ENCODE peak calls at places on chromosomes 12 and 14, in eight cellular contexts. One of them, this sample, is unnamed.

GRCh38 chr14:90177537-90178189 is 78.7 kb upstream of the PSMC1 start:
- DNase-seq in stimulated activated CD4-positive, alpha-beta T cell treated with anti-CD3 and anti-CD28 coated beads, TNF-alpha, amount 100 ng/mL, for 1 hour: no peak
- DNase-seq in LNCaP clone FGC: peak
- DNase-seq in CD4-positive, CD25-positive, alpha-beta regulatory T cell: no peak
- DNase-seq in NCI-H2171 treated with DMSO at 0.1 percent for 48 hours: no peak
- DNase-seq in right atrium auricular region: no peak
- DNase-seq in HS-5: peak
- DNase-seq in cardiac septum: no peak
- DNase-seq in this sample: no peak

GRCh38 chr14:94026886-94027469 is 838 bp downstream of the OTUB2 start:
- DNase-seq in cardiac septum: no peak
- DNase-seq in LNCaP clone FGC: no peak
- DNase-seq in right atrium auricular region: no peak
- DNase-seq in CD4-positive, CD25-positive, alpha-beta regulatory T cell: no peak
- DNase-seq in HS-5: no peak
- DNase-seq in NCI-H2171 treated with DMSO at 0.1 percent for 48 hours: no peak
- DNase-seq in stimulated activated CD4-positive, alpha-beta T cell treated with anti-CD3 and anti-CD28 coated beads, TNF-alpha, amount 100 ng/mL, for 1 hour: no peak
- DNase-seq in this sample: no peak

GRCh38 chr14:68793734-68794129 is 865 bp upstream of the ZFP36L1 start:
- DNase-seq in CD4-positive, CD25-positive, alpha-beta regulatory T cell: no peak
- DNase-seq in LNCaP clone FGC: no peak
- DNase-seq in cardiac septum: no peak
- DNase-seq in HS-5: no peak
- DNase-seq in right atrium auricular region: no peak
- DNase-seq in stimulated activated CD4-positive, alpha-beta T cell treated with anti-CD3 and anti-CD28 coated beads, TNF-alpha, amount 100 ng/mL, for 1 hour: no peak
- DNase-seq in NCI-H2171 treated with DMSO at 0.1 percent for 48 hours: no peak
- DNase-seq in this sample: no peak

GRCh38 chr12:90712671-90713070 is 242.3 kb downstream of the CCER1 start:
- DNase-seq in CD4-positive, CD25-positive, alpha-beta regulatory T cell: no peak
- DNase-seq in right atrium auricular region: no peak
- DNase-seq in NCI-H2171 treated with DMSO at 0.1 percent for 48 hours: no peak
- DNase-seq in LNCaP clone FGC: no peak
- DNase-seq in HS-5: no peak
- DNase-seq in stimulated activated CD4-positive, alpha-beta T cell treated with anti-CD3 and anti-CD28 coated beads, TNF-alpha, amount 100 ng/mL, for 1 hour: no peak
- DNase-seq in cardiac septum: no peak
- DNase-seq in this sample: no peak

GRCh38 chr12:109393437-109394345 is 46.0 kb downstream of the MYO1H start:
- DNase-seq in CD4-positive, CD25-positive, alpha-beta regulatory T cell: peak
- DNase-seq in right atrium auricular region: no peak
- DNase-seq in LNCaP clone FGC: peak
- DNase-seq in NCI-H2171 treated with DMSO at 0.1 percent for 48 hours: peak
- DNase-seq in HS-5: peak
- DNase-seq in cardiac septum: no peak
- DNase-seq in stimulated activated CD4-positive, alpha-beta T cell treated with anti-CD3 and anti-CD28 coated beads, TNF-alpha, amount 100 ng/mL, for 1 hour: no peak
- DNase-seq in this sample: peak

GRCh38 chr12:108846320-108846719 is 11.1 kb downstream of the SSH1 start:
- DNase-seq in right atrium auricular region: no peak
- DNase-seq in NCI-H2171 treated with DMSO at 0.1 percent for 48 hours: peak
- DNase-seq in cardiac septum: no peak
- DNase-seq in LNCaP clone FGC: no peak
- DNase-seq in HS-5: no peak
- DNase-seq in CD4-positive, CD25-positive, alpha-beta regulatory T cell: no peak
- DNase-seq in stimulated activated CD4-positive, alpha-beta T cell treated with anti-CD3 and anti-CD28 coated beads, TNF-alpha, amount 100 ng/mL, for 1 hour: no peak
- DNase-seq in this sample: no peak

GRCh38 chr12:84920331-84920730 is 7.7 kb upstream of the SLC6A15 start:
- DNase-seq in LNCaP clone FGC: no peak
- DNase-seq in stimulated activated CD4-positive, alpha-beta T cell treated with anti-CD3 and anti-CD28 coated beads, TNF-alpha, amount 100 ng/mL, for 1 hour: no peak
- DNase-seq in NCI-H2171 treated with DMSO at 0.1 percent for 48 hours: no peak
- DNase-seq in cardiac septum: no peak
- DNase-seq in CD4-positive, CD25-positive, alpha-beta regulatory T cell: no peak
- DNase-seq in HS-5: no peak
- DNase-seq in right atrium auricular region: no peak
- DNase-seq in this sample: no peak

GRCh38 chr12:65720136-65720535 is 104.1 kb upstream of the HMGA2 start:
- DNase-seq in cardiac septum: no peak
- DNase-seq in LNCaP clone FGC: no peak
- DNase-seq in CD4-positive, CD25-positive, alpha-beta regulatory T cell: no peak
- DNase-seq in NCI-H2171 treated with DMSO at 0.1 percent for 48 hours: no peak
- DNase-seq in HS-5: no peak
- DNase-seq in stimulated activated CD4-positive, alpha-beta T cell treated with anti-CD3 and anti-CD28 coated beads, TNF-alpha, amount 100 ng/mL, for 1 hour: no peak
- DNase-seq in right atrium auricular region: no peak
- DNase-seq in this sample: peak

GRCh38 chr14:65224799-65225198 is 122.5 kb upstream of the MAX start:
- DNase-seq in CD4-positive, CD25-positive, alpha-beta regulatory T cell: no peak
- DNase-seq in stimulated activated CD4-positive, alpha-beta T cell treated with anti-CD3 and anti-CD28 coated beads, TNF-alpha, amount 100 ng/mL, for 1 hour: no peak
- DNase-seq in LNCaP clone FGC: peak
- DNase-seq in NCI-H2171 treated with DMSO at 0.1 percent for 48 hours: peak
- DNase-seq in right atrium auricular region: no peak
- DNase-seq in HS-5: no peak
- DNase-seq in cardiac septum: no peak
- DNase-seq in this sample: no peak

GRCh38 chr12:5872745-5873144 is 72.3 kb downstream of the ANO2 start:
- DNase-seq in LNCaP clone FGC: no peak
- DNase-seq in cardiac septum: no peak
- DNase-seq in NCI-H2171 treated with DMSO at 0.1 percent for 48 hours: peak
- DNase-seq in CD4-positive, CD25-positive, alpha-beta regulatory T cell: no peak
- DNase-seq in stimulated activated CD4-positive, alpha-beta T cell treated with anti-CD3 and anti-CD28 coated beads, TNF-alpha, amount 100 ng/mL, for 1 hour: no peak
- DNase-seq in HS-5: no peak
- DNase-seq in right atrium auricular region: no peak
- DNase-seq in this sample: no peak

GRCh38 chr12:9868951-9869306 is 225 bp downstream of the CLEC2B start:
- DNase-seq in right atrium auricular region: no peak
- DNase-seq in HS-5: no peak
- DNase-seq in cardiac septum: no peak
- DNase-seq in LNCaP clone FGC: no peak
- DNase-seq in CD4-positive, CD25-positive, alpha-beta regulatory T cell: no peak
- DNase-seq in stimulated activated CD4-positive, alpha-beta T cell treated with anti-CD3 and anti-CD28 coated beads, TNF-alpha, amount 100 ng/mL, for 1 hour: no peak
- DNase-seq in NCI-H2171 treated with DMSO at 0.1 percent for 48 hours: no peak
- DNase-seq in this sample: no peak

GRCh38 chr12:95790912-95791849 is 617 bp upstream of the NTN4 start:
- DNase-seq in HS-5: no peak
- DNase-seq in cardiac septum: no peak
- DNase-seq in NCI-H2171 treated with DMSO at 0.1 percent for 48 hours: peak
- DNase-seq in right atrium auricular region: no peak
- DNase-seq in CD4-positive, CD25-positive, alpha-beta regulatory T cell: no peak
- DNase-seq in stimulated activated CD4-positive, alpha-beta T cell treated with anti-CD3 and anti-CD28 coated beads, TNF-alpha, amount 100 ng/mL, for 1 hour: no peak
- DNase-seq in LNCaP clone FGC: no peak
- DNase-seq in this sample: no peak

GRCh38 chr12:3303410-3304136 is 187.4 kb upstream of the PRMT8 start:
- DNase-seq in right atrium auricular region: no peak
- DNase-seq in CD4-positive, CD25-positive, alpha-beta regulatory T cell: no peak
- DNase-seq in cardiac septum: no peak
- DNase-seq in NCI-H2171 treated with DMSO at 0.1 percent for 48 hours: peak
- DNase-seq in HS-5: no peak
- DNase-seq in LNCaP clone FGC: no peak
- DNase-seq in stimulated activated CD4-positive, alpha-beta T cell treated with anti-CD3 and anti-CD28 coated beads, TNF-alpha, amount 100 ng/mL, for 1 hour: no peak
- DNase-seq in this sample: no peak

GRCh38 chr14:68363401-68363800 is 429.5 kb downstream of the ZFP36L1 start:
- DNase-seq in CD4-positive, CD25-positive, alpha-beta regulatory T cell: no peak
- DNase-seq in LNCaP clone FGC: no peak
- DNase-seq in stimulated activated CD4-positive, alpha-beta T cell treated with anti-CD3 and anti-CD28 coated beads, TNF-alpha, amount 100 ng/mL, for 1 hour: no peak
- DNase-seq in right atrium auricular region: no peak
- DNase-seq in NCI-H2171 treated with DMSO at 0.1 percent for 48 hours: no peak
- DNase-seq in HS-5: no peak
- DNase-seq in cardiac septum: no peak
- DNase-seq in this sample: no peak

GRCh38 chr12:125203145-125203765 is 138.0 kb downstream of the AACS start:
- DNase-seq in HS-5: no peak
- DNase-seq in NCI-H2171 treated with DMSO at 0.1 percent for 48 hours: peak
- DNase-seq in stimulated activated CD4-positive, alpha-beta T cell treated with anti-CD3 and anti-CD28 coated beads, TNF-alpha, amount 100 ng/mL, for 1 hour: no peak
- DNase-seq in right atrium auricular region: no peak
- DNase-seq in LNCaP clone FGC: no peak
- DNase-seq in cardiac septum: no peak
- DNase-seq in CD4-positive, CD25-positive, alpha-beta regulatory T cell: no peak
- DNase-seq in this sample: no peak

GRCh38 chr14:97046991-97047390 is 249.8 kb downstream of the VRK1 start:
- DNase-seq in NCI-H2171 treated with DMSO at 0.1 percent for 48 hours: no peak
- DNase-seq in cardiac septum: no peak
- DNase-seq in right atrium auricular region: no peak
- DNase-seq in stimulated activated CD4-positive, alpha-beta T cell treated with anti-CD3 and anti-CD28 coated beads, TNF-alpha, amount 100 ng/mL, for 1 hour: no peak
- DNase-seq in LNCaP clone FGC: no peak
- DNase-seq in HS-5: no peak
- DNase-seq in CD4-positive, CD25-positive, alpha-beta regulatory T cell: no peak
- DNase-seq in this sample: no peak

GRCh38 chr14:94680498-94681288 is 68.5 kb downstream of the SERPINA3 start:
- DNase-seq in CD4-positive, CD25-positive, alpha-beta regulatory T cell: no peak
- DNase-seq in stimulated activated CD4-positive, alpha-beta T cell treated with anti-CD3 and anti-CD28 coated beads, TNF-alpha, amount 100 ng/mL, for 1 hour: no peak
- DNase-seq in LNCaP clone FGC: no peak
- DNase-seq in NCI-H2171 treated with DMSO at 0.1 percent for 48 hours: no peak
- DNase-seq in cardiac septum: peak
- DNase-seq in right atrium auricular region: no peak
- DNase-seq in HS-5: no peak
- DNase-seq in this sample: no peak

GRCh38 chr14:77478029-77478428 is 20.1 kb downstream of the AHSA1 start:
- DNase-seq in HS-5: no peak
- DNase-seq in LNCaP clone FGC: no peak
- DNase-seq in cardiac septum: no peak
- DNase-seq in stimulated activated CD4-positive, alpha-beta T cell treated with anti-CD3 and anti-CD28 coated beads, TNF-alpha, amount 100 ng/mL, for 1 hour: no peak
- DNase-seq in CD4-positive, CD25-positive, alpha-beta regulatory T cell: no peak
- DNase-seq in NCI-H2171 treated with DMSO at 0.1 percent for 48 hours: no peak
- DNase-seq in right atrium auricular region: no peak
- DNase-seq in this sample: no peak

GRCh38 chr12:94152292-94153083 is 4.1 kb downstream of the PLXNC1 start:
- DNase-seq in stimulated activated CD4-positive, alpha-beta T cell treated with anti-CD3 and anti-CD28 coated beads, TNF-alpha, amount 100 ng/mL, for 1 hour: no peak
- DNase-seq in CD4-positive, CD25-positive, alpha-beta regulatory T cell: no peak
- DNase-seq in cardiac septum: no peak
- DNase-seq in NCI-H2171 treated with DMSO at 0.1 percent for 48 hours: no peak
- DNase-seq in HS-5: no peak
- DNase-seq in right atrium auricular region: no peak
- DNase-seq in LNCaP clone FGC: peak
- DNase-seq in this sample: no peak

GRCh38 chr12:69545081-69545480 is 40.2 kb upstream of the CCT2 start:
- DNase-seq in CD4-positive, CD25-positive, alpha-beta regulatory T cell: no peak
- DNase-seq in right atrium auricular region: no peak
- DNase-seq in HS-5: no peak
- DNase-seq in stimulated activated CD4-positive, alpha-beta T cell treated with anti-CD3 and anti-CD28 coated beads, TNF-alpha, amount 100 ng/mL, for 1 hour: no peak
- DNase-seq in NCI-H2171 treated with DMSO at 0.1 percent for 48 hours: no peak
- DNase-seq in cardiac septum: no peak
- DNase-seq in LNCaP clone FGC: no peak
- DNase-seq in this sample: no peak

GRCh38 chr12:80627773-80628172 is 79.7 kb upstream of the MYF6 start:
- DNase-seq in LNCaP clone FGC: peak
- DNase-seq in cardiac septum: no peak
- DNase-seq in stimulated activated CD4-positive, alpha-beta T cell treated with anti-CD3 and anti-CD28 coated beads, TNF-alpha, amount 100 ng/mL, for 1 hour: no peak
- DNase-seq in NCI-H2171 treated with DMSO at 0.1 percent for 48 hours: no peak
- DNase-seq in HS-5: peak
- DNase-seq in right atrium auricular region: no peak
- DNase-seq in CD4-positive, CD25-positive, alpha-beta regulatory T cell: no peak
- DNase-seq in this sample: peak

GRCh38 chr14:64400829-64401459 is 12.8 kb downstream of the MTHFD1 start:
- DNase-seq in LNCaP clone FGC: no peak
- DNase-seq in cardiac septum: no peak
- DNase-seq in CD4-positive, CD25-positive, alpha-beta regulatory T cell: no peak
- DNase-seq in right atrium auricular region: no peak
- DNase-seq in NCI-H2171 treated with DMSO at 0.1 percent for 48 hours: no peak
- DNase-seq in HS-5: no peak
- DNase-seq in stimulated activated CD4-positive, alpha-beta T cell treated with anti-CD3 and anti-CD28 coated beads, TNF-alpha, amount 100 ng/mL, for 1 hour: no peak
- DNase-seq in this sample: no peak

GRCh38 chr14:33364536-33364935 is 425.9 kb downstream of the NPAS3 start:
- DNase-seq in CD4-positive, CD25-positive, alpha-beta regulatory T cell: no peak
- DNase-seq in HS-5: no peak
- DNase-seq in NCI-H2171 treated with DMSO at 0.1 percent for 48 hours: no peak
- DNase-seq in stimulated activated CD4-positive, alpha-beta T cell treated with anti-CD3 and anti-CD28 coated beads, TNF-alpha, amount 100 ng/mL, for 1 hour: no peak
- DNase-seq in LNCaP clone FGC: no peak
- DNase-seq in right atrium auricular region: no peak
- DNase-seq in cardiac septum: no peak
- DNase-seq in this sample: no peak

GRCh38 chr12:20272801-20273200 is 95.5 kb upstream of the PDE3A start:
- DNase-seq in cardiac septum: no peak
- DNase-seq in NCI-H2171 treated with DMSO at 0.1 percent for 48 hours: no peak
- DNase-seq in LNCaP clone FGC: no peak
- DNase-seq in HS-5: no peak
- DNase-seq in CD4-positive, CD25-positive, alpha-beta regulatory T cell: no peak
- DNase-seq in stimulated activated CD4-positive, alpha-beta T cell treated with anti-CD3 and anti-CD28 coated beads, TNF-alpha, amount 100 ng/mL, for 1 hour: no peak
- DNase-seq in right atrium auricular region: no peak
- DNase-seq in this sample: no peak

GRCh38 chr12:54596526-54596946 is 8.1 kb upstream of the PPP1R1A start:
- DNase-seq in NCI-H2171 treated with DMSO at 0.1 percent for 48 hours: peak
- DNase-seq in right atrium auricular region: peak
- DNase-seq in HS-5: no peak
- DNase-seq in cardiac septum: peak
- DNase-seq in LNCaP clone FGC: peak
- DNase-seq in CD4-positive, CD25-positive, alpha-beta regulatory T cell: no peak
- DNase-seq in stimulated activated CD4-positive, alpha-beta T cell treated with anti-CD3 and anti-CD28 coated beads, TNF-alpha, amount 100 ng/mL, for 1 hour: peak
- DNase-seq in this sample: no peak

GRCh38 chr12:7748774-7749296 is 1.7 kb upstream of the CLEC4C start:
- DNase-seq in NCI-H2171 treated with DMSO at 0.1 percent for 48 hours: no peak
- DNase-seq in right atrium auricular region: no peak
- DNase-seq in stimulated activated CD4-positive, alpha-beta T cell treated with anti-CD3 and anti-CD28 coated beads, TNF-alpha, amount 100 ng/mL, for 1 hour: no peak
- DNase-seq in CD4-positive, CD25-positive, alpha-beta regulatory T cell: no peak
- DNase-seq in LNCaP clone FGC: no peak
- DNase-seq in HS-5: no peak
- DNase-seq in cardiac septum: no peak
- DNase-seq in this sample: no peak

GRCh38 chr12:49198431-49199155 is 9.7 kb upstream of the TUBA1A start:
- DNase-seq in LNCaP clone FGC: no peak
- DNase-seq in right atrium auricular region: peak
- DNase-seq in NCI-H2171 treated with DMSO at 0.1 percent for 48 hours: peak
- DNase-seq in HS-5: peak
- DNase-seq in cardiac septum: no peak
- DNase-seq in CD4-positive, CD25-positive, alpha-beta regulatory T cell: no peak
- DNase-seq in stimulated activated CD4-positive, alpha-beta T cell treated with anti-CD3 and anti-CD28 coated beads, TNF-alpha, amount 100 ng/mL, for 1 hour: no peak
- DNase-seq in this sample: peak

GRCh38 chr12:51975196-51975595 is 23.7 kb downstream of the ACVR1B start:
- DNase-seq in right atrium auricular region: no peak
- DNase-seq in LNCaP clone FGC: no peak
- DNase-seq in cardiac septum: no peak
- DNase-seq in CD4-positive, CD25-positive, alpha-beta regulatory T cell: no peak
- DNase-seq in HS-5: no peak
- DNase-seq in NCI-H2171 treated with DMSO at 0.1 percent for 48 hours: peak
- DNase-seq in stimulated activated CD4-positive, alpha-beta T cell treated with anti-CD3 and anti-CD28 coated beads, TNF-alpha, amount 100 ng/mL, for 1 hour: no peak
- DNase-seq in this sample: no peak

GRCh38 chr14:93106541-93107156 is 9.1 kb downstream of the ITPK1 start:
- DNase-seq in HS-5: no peak
- DNase-seq in stimulated activated CD4-positive, alpha-beta T cell treated with anti-CD3 and anti-CD28 coated beads, TNF-alpha, amount 100 ng/mL, for 1 hour: no peak
- DNase-seq in cardiac septum: no peak
- DNase-seq in right atrium auricular region: no peak
- DNase-seq in LNCaP clone FGC: no peak
- DNase-seq in NCI-H2171 treated with DMSO at 0.1 percent for 48 hours: no peak
- DNase-seq in CD4-positive, CD25-positive, alpha-beta regulatory T cell: no peak
- DNase-seq in this sample: no peak

GRCh38 chr12:27220988-27221345 is 23.1 kb upstream of the STK38L start:
- DNase-seq in NCI-H2171 treated with DMSO at 0.1 percent for 48 hours: no peak
- DNase-seq in CD4-positive, CD25-positive, alpha-beta regulatory T cell: no peak
- DNase-seq in stimulated activated CD4-positive, alpha-beta T cell treated with anti-CD3 and anti-CD28 coated beads, TNF-alpha, amount 100 ng/mL, for 1 hour: no peak
- DNase-seq in cardiac septum: no peak
- DNase-seq in HS-5: no peak
- DNase-seq in LNCaP clone FGC: no peak
- DNase-seq in right atrium auricular region: no peak
- DNase-seq in this sample: no peak

GRCh38 chr14:64828096-64828495 is 51.6 kb downstream of the SPTB start:
- DNase-seq in CD4-positive, CD25-positive, alpha-beta regulatory T cell: no peak
- DNase-seq in NCI-H2171 treated with DMSO at 0.1 percent for 48 hours: peak
- DNase-seq in stimulated activated CD4-positive, alpha-beta T cell treated with anti-CD3 and anti-CD28 coated beads, TNF-alpha, amount 100 ng/mL, for 1 hour: no peak
- DNase-seq in right atrium auricular region: no peak
- DNase-seq in cardiac septum: no peak
- DNase-seq in HS-5: no peak
- DNase-seq in LNCaP clone FGC: no peak
- DNase-seq in this sample: no peak

GRCh38 chr14:21940887-21941855 is 267.6 kb upstream of the OR4E1 start:
- DNase-seq in stimulated activated CD4-positive, alpha-beta T cell treated with anti-CD3 and anti-CD28 coated beads, TNF-alpha, amount 100 ng/mL, for 1 hour: no peak
- DNase-seq in cardiac septum: no peak
- DNase-seq in HS-5: no peak
- DNase-seq in right atrium auricular region: no peak
- DNase-seq in NCI-H2171 treated with DMSO at 0.1 percent for 48 hours: peak
- DNase-seq in LNCaP clone FGC: peak
- DNase-seq in CD4-positive, CD25-positive, alpha-beta regulatory T cell: peak
- DNase-seq in this sample: no peak

GRCh38 chr14:31740688-31741087 is 179.5 kb downstream of the NUBPL start:
- DNase-seq in right atrium auricular region: no peak
- DNase-seq in LNCaP clone FGC: no peak
- DNase-seq in HS-5: no peak
- DNase-seq in stimulated activated CD4-positive, alpha-beta T cell treated with anti-CD3 and anti-CD28 coated beads, TNF-alpha, amount 100 ng/mL, for 1 hour: no peak
- DNase-seq in CD4-positive, CD25-positive, alpha-beta regulatory T cell: no peak
- DNase-seq in cardiac septum: no peak
- DNase-seq in NCI-H2171 treated with DMSO at 0.1 percent for 48 hours: no peak
- DNase-seq in this sample: no peak

GRCh38 chr12:6699989-6700645 is 498 bp downstream of the PIANP start:
- DNase-seq in HS-5: no peak
- DNase-seq in right atrium auricular region: no peak
- DNase-seq in NCI-H2171 treated with DMSO at 0.1 percent for 48 hours: peak
- DNase-seq in LNCaP clone FGC: no peak
- DNase-seq in CD4-positive, CD25-positive, alpha-beta regulatory T cell: no peak
- DNase-seq in cardiac septum: no peak
- DNase-seq in stimulated activated CD4-positive, alpha-beta T cell treated with anti-CD3 and anti-CD28 coated beads, TNF-alpha, amount 100 ng/mL, for 1 hour: no peak
- DNase-seq in this sample: no peak